ENCODE peak calls at places on chromosomes 16 and 17, in ten cellular contexts. K, F, U, B, C, W, Q, X, Z and E are unnamed samples.

GRCh38 chr17:32568673-32569072 is 81.9 kb downstream of the CDK5R1 start:
- DNase-seq in K (no peak), F (no peak), U (no peak), B (no peak), C (no peak), W (no peak), Q (no peak), X (no peak), Z (no peak), E (no peak)

GRCh38 chr17:39926588-39927100 is 757 bp downstream of the ORMDL3 start:
- DNase-seq in K (no peak), F (peak; percentile 54), U (no peak), B (peak; percentile 52), C (no peak), W (peak; percentile 69), Q (peak; percentile 65), X (peak; percentile 27), Z (peak; percentile 35), E (peak; percentile 78)

GRCh38 chr17:31587462-31587861 is 196.0 kb downstream of the RAB11FIP4 start:
- DNase-seq in K (no peak), F (no peak), U (no peak), B (no peak), C (no peak), W (no peak), Q (no peak), X (no peak), Z (no peak), E (no peak)

GRCh38 chr17:70947636-70948565 is 778.6 kb downstream of the KCNJ2 start:
- DNase-seq in K (no peak), F (no peak), U (no peak), B (no peak), C (no peak), W (no peak), Q (no peak), X (no peak), Z (no peak), E (no peak)

GRCh38 chr16:4298761-4299522 is 16.9 kb upstream of the GLIS2 start:
- DNase-seq in K (no peak), F (peak; percentile 80), U (peak; percentile 98), B (peak; percentile 97), C (peak; percentile 65), W (no peak), Q (peak; percentile 97), X (peak; percentile 95), Z (no peak), E (no peak)

GRCh38 chr16:56362706-56363105 is 62.6 kb downstream of the AMFR start:
- DNase-seq in K (no peak), F (peak; percentile 23), U (no peak), B (no peak), C (no peak), W (no peak), Q (no peak), X (no peak), Z (no peak), E (no peak)

GRCh38 chr16:72094266-72094610 is 591 bp downstream of the DHX38 start:
- DNase-seq in K (no peak), F (no peak), U (no peak), B (no peak), C (no peak), W (no peak), Q (peak; percentile 49), X (peak; percentile 25), Z (peak; percentile 58), E (no peak)

GRCh38 chr17:73278465-73279453 is 17.1 kb upstream of the CPSF4L start:
- DNase-seq in K (peak; percentile 72), F (peak; percentile 59), U (no peak), B (peak; percentile 29), C (no peak), W (no peak), Q (no peak), X (no peak), Z (no peak), E (no peak)

GRCh38 chr16:22267764-22268163 is 29.4 kb upstream of the POLR3E start:
- DNase-seq in K (no peak), F (no peak), U (no peak), B (no peak), C (no peak), W (no peak), Q (no peak), X (no peak), Z (no peak), E (no peak)

GRCh38 chr17:48998557-48999440 is 1.6 kb downstream of the IGF2BP1 start:
- DNase-seq in K (no peak), F (no peak), U (peak; percentile 36), B (no peak), C (no peak), W (peak; percentile 53), Q (peak; percentile 77), X (no peak), Z (no peak), E (no peak)

GRCh38 chr17:63973247-63973646 is 529 bp upstream of the SCN4A start:
- DNase-seq in K (no peak), F (no peak), U (no peak), B (no peak), C (no peak), W (no peak), Q (no peak), X (no peak), Z (no peak), E (no peak)

GRCh38 chr16:77359065-77359502 is 75.8 kb downstream of the ADAMTS18 start:
- DNase-seq in K (no peak), F (no peak), U (peak; percentile 55), B (peak; percentile 17), C (peak; percentile 66), W (no peak), Q (no peak), X (peak; percentile 72), Z (no peak), E (no peak)

GRCh38 chr16:11632455-11632921 is 35.8 kb upstream of the SNN start:
- DNase-seq in K (peak; percentile 59), F (peak; percentile 60), U (peak; percentile 84), B (peak; percentile 80), C (peak; percentile 51), W (peak; percentile 34), Q (peak; percentile 58), X (no peak), Z (no peak), E (no peak)

GRCh38 chr17:10758062-10758461 is 28.2 kb upstream of the TMEM220 start:
- DNase-seq in K (no peak), F (no peak), U (no peak), B (no peak), C (no peak), W (no peak), Q (no peak), X (no peak), Z (no peak), E (no peak)

GRCh38 chr17:4249452-4250029 is 14.2 kb downstream of the ANKFY1 start:
- DNase-seq in K (no peak), F (no peak), U (no peak), B (peak; percentile 70), C (no peak), W (peak; percentile 20), Q (peak; percentile 58), X (peak; percentile 62), Z (no peak), E (no peak)

GRCh38 chr17:42071810-42072209 is 21.4 kb upstream of the C17orf113 start:
- DNase-seq in K (no peak), F (no peak), U (no peak), B (no peak), C (no peak), W (no peak), Q (no peak), X (no peak), Z (no peak), E (no peak)

GRCh38 chr17:72175787-72176515 is 55.1 kb downstream of the SOX9 start:
- DNase-seq in K (no peak), F (no peak), U (peak; percentile 34), B (no peak), C (peak; percentile 39), W (no peak), Q (no peak), X (no peak), Z (no peak), E (no peak)

GRCh38 chr16:9330036-9330545 is 238.6 kb downstream of the HAPSTR1 start:
- DNase-seq in K (no peak), F (no peak), U (no peak), B (no peak), C (no peak), W (no peak), Q (no peak), X (no peak), Z (no peak), E (no peak)